ENCODE peak calls at places on chromosomes 6 and 20, in seven cellular contexts. P, A, O, R, L, X and J are unnamed samples. For H3K36me3, the result is how much of the 10 kb centered on the place peaks cover.

GRCh38 chr6:66897576-66897975 is 1190.5 kb upstream of the EYS start:
- DNase-seq in P (no peak), A (no peak), O (no peak), R (no peak), L (no peak), X (peak), J (no peak)

GRCh38 chr20:13061381-13061780 is 52.6 kb downstream of the SPTLC3 start:
- DNase-seq in P (no peak), A (no peak), O (no peak), R (no peak), L (no peak), X (peak), J (no peak)

GRCh38 chr6:27772261-27773001 is 139.8 kb downstream of the OR2B2 start:
- DNase-seq in P (peak), A (peak), O (peak), R (peak), L (peak), X (peak), J (peak)

GRCh38 chr20:35539756-35540212 is 2.1 kb upstream of the ERGIC3 start:
- DNase-seq in P (peak), A (no peak), O (no peak), R (no peak), L (no peak), X (no peak), J (peak)

GRCh38 chr20:46641424-46641823 is 9.8 kb downstream of the SLC13A3 start:
- DNase-seq in P (no peak), A (no peak), O (no peak), R (no peak), L (no peak), X (no peak), J (no peak)

GRCh38 chr20:48002517-48002970 is 217.3 kb upstream of the SULF2 start:
- DNase-seq in P (no peak), A (no peak), O (no peak), R (no peak), L (no peak), X (no peak), J (no peak)

GRCh38 chr20:16710781-16711180 is 19.0 kb upstream of the SNRPB2 start:
- DNase-seq in P (no peak), A (no peak), O (no peak), R (no peak), L (no peak), X (no peak), J (no peak)

GRCh38 chr20:11986954-11987353 is 69.3 kb downstream of the BTBD3 start:
- DNase-seq in P (no peak), A (no peak), O (no peak), R (no peak), L (no peak), X (no peak), J (no peak)

GRCh38 chr20:14711681-14712080 is 374.3 kb upstream of the FLRT3 start:
- DNase-seq in P (no peak), A (no peak), O (no peak), R (no peak), L (no peak), X (no peak), J (no peak)

GRCh38 chr20:10733122-10733521 is 59.3 kb upstream of the JAG1 start:
- DNase-seq in P (no peak), A (no peak), O (no peak), R (no peak), L (no peak), X (no peak), J (no peak)

GRCh38 chr6:40626886-40627285 is 39.7 kb upstream of the LRFN2 start:
- DNase-seq in P (no peak), A (no peak), O (no peak), R (no peak), L (no peak), X (no peak), J (no peak)

GRCh38 chr6:25485820-25486559 is 166.0 kb upstream of the SCGN start:
- DNase-seq in P (no peak), A (peak), O (peak), R (peak), L (no peak), X (no peak), J (peak)

DNA sequence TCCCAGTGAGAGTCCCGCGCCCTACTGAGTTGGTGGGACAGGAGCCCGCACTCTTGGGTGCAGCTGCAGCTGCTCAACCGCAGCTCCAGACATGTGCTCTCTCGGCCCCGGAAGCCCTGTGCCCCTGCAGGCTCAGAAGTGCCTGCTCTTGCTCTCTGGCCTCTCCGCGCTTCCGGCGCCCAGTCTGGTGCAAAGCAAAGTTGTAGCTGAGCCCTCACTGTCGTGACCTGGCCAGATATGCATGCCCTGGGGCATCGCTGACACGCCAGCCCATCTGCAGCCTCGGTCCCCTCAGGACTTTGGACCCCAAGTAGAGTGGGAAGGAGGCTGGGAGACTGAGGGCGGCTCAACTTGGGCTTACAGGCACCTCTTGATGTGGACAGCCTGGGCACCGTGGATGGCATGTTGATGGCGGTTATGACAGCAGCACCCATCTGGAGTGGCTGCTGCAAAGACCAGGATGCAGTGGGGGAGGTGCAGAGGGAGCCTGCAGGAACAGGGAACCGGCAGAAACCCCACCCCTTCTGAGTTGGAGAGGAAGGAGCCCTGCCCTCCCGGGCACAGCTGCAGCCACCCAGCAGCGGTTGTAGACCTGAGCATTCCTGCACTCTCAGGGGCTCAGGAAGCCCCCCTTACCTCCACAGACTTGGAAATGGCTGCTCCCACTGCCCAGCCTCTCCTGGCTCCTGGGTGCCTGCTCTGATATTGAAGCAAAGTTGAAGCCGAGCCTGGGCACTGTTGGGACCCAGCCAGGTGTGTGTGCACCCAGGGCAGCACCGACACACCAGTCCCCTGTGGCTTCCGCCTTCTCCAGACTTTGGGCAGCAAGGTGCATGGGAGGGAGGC is 462.6 kb downstream of the TBC1D32 start:
- DNase-seq in P (peak), A (no peak), O (no peak), R (no peak), L (no peak), X (no peak), J (no peak)
- H3K4me3 ChIP-seq in P (no peak), A (no peak), O (no peak), R (no peak), L (no peak), X (no peak), J (no peak)

GRCh38 chr6:142764306-142764705 is 180.7 kb downstream of the HIVEP2 start:
- DNase-seq in P (no peak), A (no peak), O (no peak), R (no peak), L (no peak), X (no peak), J (peak)
- H3K36me3 ChIP-seq in P (under half), A (under half), O (half or more), R (half or more), L (under half), X (under half), J (under half)

DNA sequence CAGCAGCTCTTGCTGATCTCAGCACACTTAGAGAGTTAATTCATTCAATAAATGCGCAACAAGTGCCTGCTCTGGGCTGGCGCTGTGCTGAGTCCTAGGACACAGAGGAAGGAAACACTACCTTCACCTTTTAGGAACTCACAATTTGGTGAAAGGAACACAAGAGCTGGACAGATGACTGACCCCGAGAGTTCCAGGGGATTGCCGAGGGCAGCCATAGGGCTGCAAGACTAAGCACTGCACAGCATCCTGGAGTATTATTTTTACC is 2.6 kb downstream of the FANCE start:
- DNase-seq in P (no peak), A (no peak), O (no peak), R (no peak), L (no peak), X (no peak), J (no peak)
- H3K4me3 ChIP-seq in P (no peak), A (no peak), O (no peak), R (no peak), L (no peak), X (no peak), J (no peak)

GRCh38 chr6:32976334-32977069 is 8.1 kb downstream of the BRD2 start:
- DNase-seq in P (no peak), A (no peak), O (no peak), R (no peak), L (no peak), X (no peak), J (no peak)

GRCh38 chr6:32975886-32976285 is 7.5 kb downstream of the BRD2 start:
- DNase-seq in P (no peak), A (no peak), O (no peak), R (no peak), L (no peak), X (no peak), J (no peak)

GRCh38 chr6:32979720-32980487 is 11.5 kb downstream of the BRD2 start:
- DNase-seq in P (no peak), A (no peak), O (no peak), R (no peak), L (no peak), X (no peak), J (no peak)

GRCh38 chr6:32977272-32977952 is 9.0 kb downstream of the BRD2 start:
- DNase-seq in P (no peak), A (no peak), O (no peak), R (no peak), L (no peak), X (no peak), J (no peak)

GRCh38 chr6:32977953-32978324 is 9.5 kb downstream of the BRD2 start:
- DNase-seq in P (no peak), A (no peak), O (no peak), R (no peak), L (no peak), X (no peak), J (no peak)
- H3K36me3 ChIP-seq in P (under half), A (half or more), O (half or more), R (half or more), L (half or more), X (half or more), J (half or more)

GRCh38 chr6:37515712-37516075 is 16.0 kb upstream of the CCDC167 start:
- DNase-seq in P (no peak), A (no peak), O (no peak), R (no peak), L (no peak), X (no peak), J (no peak)
- H3K4me3 ChIP-seq in P (no peak), A (no peak), O (no peak), R (no peak), L (peak), X (no peak), J (no peak)

GRCh38 chr6:109446541-109446940 is 6.0 kb downstream of the SMPD2 start:
- DNase-seq in P (no peak), A (no peak), O (no peak), R (no peak), L (no peak), X (no peak), J (no peak)
- H3K36me3 ChIP-seq in P (under half), A (under half), O (under half), R (under half), L (under half), X (under half), J (under half)

GRCh38 chr6:139925894-139926641 is 551.6 kb upstream of the CITED2 start:
- DNase-seq in P (no peak), A (no peak), O (no peak), R (no peak), L (no peak), X (no peak), J (no peak)
- H3K4me3 ChIP-seq in P (no peak), A (no peak), O (no peak), R (no peak), L (no peak), X (no peak), J (no peak)